ENCODE peak calls at places on chromosomes 3 and 15, in five cellular contexts. One of them, this sample, is unnamed.

GRCh38 chr3:53822331-53822741 is 23.9 kb downstream of the CHDH start:
- DNase-seq in fibroblast of pulmonary artery: no peak
- DNase-seq in BJ: no peak
- DNase-seq in AG09309: no peak
- DNase-seq in GM23338: no peak
- DNase-seq in this sample: no peak

GRCh38 chr3:53941174-53941573 is 49.5 kb upstream of the SELENOK start:
- DNase-seq in fibroblast of pulmonary artery: peak
- DNase-seq in AG09309: no peak
- DNase-seq in GM23338: no peak
- DNase-seq in BJ: no peak
- DNase-seq in this sample: no peak

GRCh38 chr3:177041021-177041729 is 156.1 kb downstream of the TBL1XR1 start:
- DNase-seq in BJ: no peak
- DNase-seq in fibroblast of pulmonary artery: peak
- DNase-seq in AG09309: no peak
- DNase-seq in GM23338: no peak
- DNase-seq in this sample: no peak

GRCh38 chr3:113374078-113374477 is 67.2 kb downstream of the CFAP44 start:
- DNase-seq in BJ: no peak
- DNase-seq in fibroblast of pulmonary artery: no peak
- DNase-seq in GM23338: no peak
- DNase-seq in AG09309: no peak
- DNase-seq in this sample: no peak

GRCh38 chr3:143433787-143434378 is 314.3 kb downstream of the CHST2 start:
- DNase-seq in GM23338: peak
- DNase-seq in fibroblast of pulmonary artery: no peak
- DNase-seq in BJ: no peak
- DNase-seq in AG09309: no peak
- DNase-seq in this sample: no peak

GRCh38 chr3:48428863-48429415 is 947 bp downstream of the PLXNB1 start:
- DNase-seq in BJ: no peak
- DNase-seq in fibroblast of pulmonary artery: no peak
- DNase-seq in AG09309: no peak
- DNase-seq in GM23338: peak
- DNase-seq in this sample: peak

GRCh38 chr15:70308011-70308761 is 210.5 kb upstream of the TLE3 start:
- DNase-seq in fibroblast of pulmonary artery: no peak
- DNase-seq in GM23338: no peak
- DNase-seq in BJ: no peak
- DNase-seq in AG09309: no peak
- DNase-seq in this sample: no peak

GRCh38 chr15:41281236-41281635 is 50.2 kb downstream of the CHP1 start:
- DNase-seq in GM23338: no peak
- DNase-seq in AG09309: peak
- DNase-seq in BJ: peak
- DNase-seq in fibroblast of pulmonary artery: peak
- DNase-seq in this sample: no peak

GRCh38 chr15:25717116-25717755 is 145.9 kb downstream of the ATP10A start:
- DNase-seq in fibroblast of pulmonary artery: peak
- DNase-seq in BJ: no peak
- DNase-seq in GM23338: no peak
- DNase-seq in AG09309: no peak
- DNase-seq in this sample: no peak

GRCh38 chr3:24145481-24145880 is 200.4 kb downstream of the NR1D2 start:
- DNase-seq in BJ: no peak
- DNase-seq in AG09309: no peak
- DNase-seq in GM23338: no peak
- DNase-seq in fibroblast of pulmonary artery: peak
- DNase-seq in this sample: no peak

GRCh38 chr15:34279341-34279740 is 54.5 kb downstream of the EMC4 start:
- DNase-seq in AG09309: no peak
- DNase-seq in BJ: no peak
- DNase-seq in GM23338: no peak
- DNase-seq in fibroblast of pulmonary artery: peak
- DNase-seq in this sample: no peak

GRCh38 chr15:51649659-51650521 is 27.3 kb upstream of the DMXL2 start:
- DNase-seq in BJ: peak
- DNase-seq in fibroblast of pulmonary artery: peak
- DNase-seq in GM23338: peak
- DNase-seq in AG09309: peak
- DNase-seq in this sample: no peak

GRCh38 chr15:39874890-39875549 is 45.0 kb downstream of the GPR176 start:
- DNase-seq in fibroblast of pulmonary artery: peak
- DNase-seq in GM23338: peak
- DNase-seq in BJ: no peak
- DNase-seq in AG09309: no peak
- DNase-seq in this sample: no peak

GRCh38 chr3:53711387-53711786 is 134.8 kb downstream of the CHDH start:
- DNase-seq in fibroblast of pulmonary artery: no peak
- DNase-seq in AG09309: no peak
- DNase-seq in BJ: no peak
- DNase-seq in GM23338: no peak
- DNase-seq in this sample: no peak

GRCh38 chr15:96135166-96136093 is 195.1 kb upstream of the NR2F2 start:
- DNase-seq in fibroblast of pulmonary artery: no peak
- DNase-seq in AG09309: no peak
- DNase-seq in BJ: no peak
- DNase-seq in GM23338: no peak
- DNase-seq in this sample: no peak

GRCh38 chr3:15428539-15428938 is 1.1 kb downstream of the EAF1 start:
- DNase-seq in GM23338: no peak
- DNase-seq in AG09309: peak
- DNase-seq in fibroblast of pulmonary artery: peak
- DNase-seq in BJ: peak
- DNase-seq in this sample: no peak

GRCh38 chr15:62792960-62793758 is 249.4 kb upstream of the TPM1 start:
- DNase-seq in AG09309: no peak
- DNase-seq in fibroblast of pulmonary artery: no peak
- DNase-seq in BJ: no peak
- DNase-seq in GM23338: no peak
- DNase-seq in this sample: no peak

GRCh38 chr15:26628879-26629529 is 143.9 kb downstream of the GABRB3 start:
- DNase-seq in GM23338: peak
- DNase-seq in fibroblast of pulmonary artery: peak
- DNase-seq in BJ: no peak
- DNase-seq in AG09309: no peak
- DNase-seq in this sample: no peak

GRCh38 chr3:122092460-122093165 is 37.5 kb downstream of the CD86 start:
- DNase-seq in GM23338: peak
- DNase-seq in fibroblast of pulmonary artery: peak
- DNase-seq in AG09309: no peak
- DNase-seq in BJ: no peak
- DNase-seq in this sample: no peak

GRCh38 chr15:77706482-77707244 is 74.0 kb upstream of the LINGO1 start:
- DNase-seq in fibroblast of pulmonary artery: no peak
- DNase-seq in AG09309: no peak
- DNase-seq in GM23338: no peak
- DNase-seq in BJ: no peak
- DNase-seq in this sample: no peak

GRCh38 chr3:51671090-51672082 is at the start of gene TEX264:
- DNase-seq in AG09309: peak
- DNase-seq in BJ: peak
- DNase-seq in fibroblast of pulmonary artery: peak
- DNase-seq in GM23338: peak
- DNase-seq in this sample: peak

GRCh38 chr15:31318429-31318828 is 8.2 kb upstream of the KLF13 start:
- DNase-seq in fibroblast of pulmonary artery: no peak
- DNase-seq in GM23338: no peak
- DNase-seq in AG09309: no peak
- DNase-seq in BJ: no peak
- DNase-seq in this sample: no peak

GRCh38 chr3:154730221-154730620 is 300.2 kb upstream of the GPR149 start:
- DNase-seq in BJ: no peak
- DNase-seq in GM23338: no peak
- DNase-seq in AG09309: no peak
- DNase-seq in fibroblast of pulmonary artery: peak
- DNase-seq in this sample: no peak

DNA sequence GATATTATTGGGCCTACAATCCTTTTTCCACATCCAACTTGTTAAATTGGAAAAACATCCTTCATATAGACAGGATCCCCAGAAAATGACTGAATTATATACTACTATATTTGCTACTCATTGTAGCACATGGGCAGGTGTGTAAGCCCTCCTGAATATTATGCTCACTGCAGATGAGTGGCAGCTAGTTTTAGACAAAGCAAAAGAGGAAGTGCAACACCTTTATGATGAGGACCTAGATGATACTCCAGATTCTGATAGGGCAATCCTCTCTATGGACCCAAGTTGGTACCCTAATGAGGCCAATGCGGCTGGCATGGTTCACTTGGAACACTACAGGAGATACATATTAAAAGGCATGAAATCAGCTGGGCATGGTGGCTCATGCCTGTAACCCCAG is 119.1 kb upstream of the PLCL2 start:
- DNase-seq in BJ: no peak
- DNase-seq in GM23338: no peak
- DNase-seq in fibroblast of pulmonary artery: no peak
- DNase-seq in AG09309: no peak
- DNase-seq in this sample: no peak
- TF ChIP-seq CTCF in BJ: no peak
- TF ChIP-seq CTCF in GM23338: no peak
- TF ChIP-seq CTCF in fibroblast of pulmonary artery: no peak
- TF ChIP-seq CTCF in AG09309: no peak
- TF ChIP-seq CTCF in this sample: no peak

DNA sequence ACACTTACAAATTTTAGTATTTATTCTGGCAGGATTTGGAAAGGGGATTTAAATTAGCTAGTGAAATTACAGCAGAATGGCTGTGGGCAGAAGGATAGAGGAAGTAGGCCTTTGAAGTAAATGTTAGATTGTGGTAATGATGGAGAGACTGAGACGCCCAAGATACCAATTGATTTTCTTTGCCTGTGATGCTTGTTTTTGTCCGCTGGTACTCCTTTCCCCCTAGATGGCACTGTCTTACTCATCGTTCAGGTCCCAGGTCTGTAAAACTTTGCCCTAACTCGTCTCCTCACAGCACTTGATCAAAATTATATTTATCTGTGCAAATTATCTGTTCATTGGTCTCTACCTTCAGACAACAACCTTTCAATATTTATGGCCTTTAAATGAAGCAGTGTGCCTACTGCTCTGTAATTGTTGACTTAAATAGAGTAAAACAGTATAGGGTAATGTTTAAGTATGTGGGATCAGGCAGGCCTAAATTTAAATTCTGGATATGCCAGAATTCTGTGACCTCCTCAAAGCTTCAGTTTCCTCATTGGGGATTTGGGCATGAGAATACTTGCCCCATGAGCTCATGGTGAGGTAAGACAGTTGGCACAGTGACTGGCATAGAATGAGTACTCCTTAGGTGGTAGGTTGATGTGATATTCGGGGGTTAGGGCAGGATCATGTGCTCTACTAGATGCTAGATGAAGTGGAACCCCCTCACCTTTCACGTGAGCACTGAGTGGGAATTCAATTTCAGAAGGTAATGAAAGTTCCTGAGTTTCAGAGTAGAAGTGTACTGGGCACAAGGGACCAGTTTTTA is 14.7 kb downstream of the ARL8B start:
- DNase-seq in BJ: no peak
- DNase-seq in AG09309: no peak
- DNase-seq in GM23338: peak
- DNase-seq in fibroblast of pulmonary artery: peak
- DNase-seq in this sample: no peak
- TF ChIP-seq CTCF in BJ: peak
- TF ChIP-seq CTCF in AG09309: peak
- TF ChIP-seq CTCF in GM23338: peak
- TF ChIP-seq CTCF in fibroblast of pulmonary artery: peak
- TF ChIP-seq CTCF in this sample: peak

DNA sequence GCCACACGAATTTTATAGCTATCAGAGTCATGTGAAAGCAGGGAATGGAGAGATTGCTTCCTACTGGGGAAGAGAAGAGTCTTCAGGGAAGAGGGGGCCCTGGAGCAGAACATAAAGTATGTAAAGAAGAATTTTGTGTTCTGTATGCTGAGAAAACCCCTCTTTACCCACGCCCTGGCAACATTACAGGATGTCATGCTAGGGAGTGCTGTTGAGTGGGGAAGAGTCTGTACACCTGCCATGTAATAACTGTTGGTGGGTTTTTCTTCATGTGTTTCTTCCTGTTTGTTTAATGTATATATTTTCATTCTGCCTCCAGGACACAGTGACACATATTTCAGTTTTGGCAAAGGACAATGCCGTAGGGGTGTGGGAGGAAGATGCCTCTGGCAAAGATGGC is 122.9 kb upstream of the LPP start:
- DNase-seq in BJ: no peak
- DNase-seq in GM23338: no peak
- DNase-seq in fibroblast of pulmonary artery: no peak
- DNase-seq in AG09309: no peak
- DNase-seq in this sample: no peak
- TF ChIP-seq CTCF in BJ: no peak
- TF ChIP-seq CTCF in GM23338: no peak
- TF ChIP-seq CTCF in fibroblast of pulmonary artery: no peak
- TF ChIP-seq CTCF in AG09309: no peak
- TF ChIP-seq CTCF in this sample: no peak

GRCh38 chr15:45377630-45378148 is 655 bp downstream of the GATM start:
- DNase-seq in GM23338: peak
- DNase-seq in BJ: no peak
- DNase-seq in fibroblast of pulmonary artery: no peak
- DNase-seq in AG09309: no peak
- DNase-seq in this sample: no peak

GRCh38 chr15:45376300-45376928 is 1.9 kb downstream of the GATM start:
- DNase-seq in GM23338: no peak
- DNase-seq in BJ: no peak
- DNase-seq in fibroblast of pulmonary artery: no peak
- DNase-seq in AG09309: no peak
- DNase-seq in this sample: no peak

GRCh38 chr15:45376967-45377629 is 1.2 kb downstream of the GATM start:
- DNase-seq in BJ: no peak
- DNase-seq in AG09309: no peak
- DNase-seq in fibroblast of pulmonary artery: no peak
- DNase-seq in GM23338: no peak
- DNase-seq in this sample: no peak

GRCh38 chr15:45378913-45379262 is 544 bp upstream of the GATM start:
- DNase-seq in BJ: no peak
- DNase-seq in GM23338: peak
- DNase-seq in fibroblast of pulmonary artery: no peak
- DNase-seq in AG09309: no peak
- DNase-seq in this sample: no peak

DNA sequence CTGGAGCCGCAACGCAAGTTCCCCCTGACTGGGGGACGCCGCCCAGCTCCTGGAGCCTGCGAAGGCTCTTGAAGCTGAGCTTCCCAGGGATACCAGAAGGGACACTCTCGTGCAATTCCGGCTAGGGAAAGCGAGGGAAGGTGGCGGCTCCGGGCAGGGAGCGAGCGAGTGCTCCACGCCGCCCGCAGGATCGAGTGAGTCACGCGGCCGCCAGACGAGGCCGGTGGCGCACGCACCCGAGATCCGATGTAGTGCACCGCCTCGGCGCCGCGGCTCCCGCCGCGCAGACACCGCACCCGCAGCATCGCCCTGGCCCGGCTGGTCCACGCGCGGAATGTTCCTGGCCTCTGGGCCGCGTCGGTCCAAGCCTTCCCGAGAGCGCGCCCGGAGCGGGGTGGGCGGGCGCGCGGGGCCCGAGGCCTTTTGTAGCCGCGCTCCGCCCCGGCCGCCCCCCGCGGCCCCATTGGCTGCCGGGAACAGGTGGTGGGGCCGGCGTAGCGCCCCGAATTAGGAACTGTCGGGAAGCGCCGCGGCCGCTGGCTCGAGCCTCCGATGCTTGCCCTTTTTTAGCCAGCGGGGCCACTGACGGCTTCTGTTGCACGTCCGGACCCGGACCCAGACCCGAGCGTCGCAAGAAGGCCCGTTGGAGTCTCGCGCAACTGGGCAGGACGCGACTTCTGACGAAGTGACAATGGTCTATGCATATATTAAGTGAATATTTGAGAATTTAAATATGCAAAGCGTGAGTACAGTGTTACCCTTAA is at the start of gene GATM:
- DNase-seq in AG09309: peak
- DNase-seq in GM23338: peak
- DNase-seq in BJ: peak
- DNase-seq in fibroblast of pulmonary artery: peak
- DNase-seq in this sample: peak
- TF ChIP-seq CTCF in AG09309: peak
- TF ChIP-seq CTCF in GM23338: peak
- TF ChIP-seq CTCF in BJ: peak
- TF ChIP-seq CTCF in fibroblast of pulmonary artery: peak
- TF ChIP-seq CTCF in this sample: peak